ENCODE peak calls at places on chromosomes 7 and 10, in four cellular contexts. One of them, this sample, is unnamed.

GRCh38 chr7:96786998-96787395 is 77.4 kb upstream of the SEM1 start:
- DNase-seq in HCT116: no peak
- DNase-seq in hepatocyte: no peak
- DNase-seq in neural progenitor cell: peak; percentile 7
- DNase-seq in this sample: no peak

GRCh38 chr7:18206331-18206730 is 178.7 kb upstream of the PRPS1L1 start:
- DNase-seq in HCT116: no peak
- DNase-seq in hepatocyte: no peak
- DNase-seq in neural progenitor cell: no peak
- DNase-seq in this sample: no peak

GRCh38 chr10:105952153-105952552 is 1212.4 kb downstream of the SORCS1 start:
- DNase-seq in hepatocyte: peak; percentile 67
- DNase-seq in neural progenitor cell: peak; percentile 52
- DNase-seq in HCT116: no peak
- DNase-seq in this sample: peak; percentile 64

GRCh38 chr7:12607134-12607533 is 36.6 kb downstream of the SCIN start:
- DNase-seq in HCT116: no peak
- DNase-seq in hepatocyte: no peak
- DNase-seq in neural progenitor cell: no peak
- DNase-seq in this sample: no peak

GRCh38 chr7:1175967-1176851 is 16.2 kb upstream of the ZFAND2A start:
- DNase-seq in hepatocyte: peak; percentile 84
- DNase-seq in HCT116: peak; percentile 56
- DNase-seq in neural progenitor cell: peak; percentile 83
- DNase-seq in this sample: peak; percentile 40

GRCh38 chr10:124566222-124566888 is 104.7 kb downstream of the LHPP start:
- DNase-seq in neural progenitor cell: no peak
- DNase-seq in HCT116: no peak
- DNase-seq in hepatocyte: no peak
- DNase-seq in this sample: no peak

GRCh38 chr10:84294766-84295447 is 33.5 kb upstream of the CCSER2 start:
- DNase-seq in neural progenitor cell: no peak
- DNase-seq in hepatocyte: no peak
- DNase-seq in HCT116: no peak
- DNase-seq in this sample: no peak

GRCh38 chr7:105677803-105678583 is 96.7 kb upstream of the EFCAB10 start:
- DNase-seq in neural progenitor cell: no peak
- DNase-seq in hepatocyte: no peak
- DNase-seq in HCT116: no peak
- DNase-seq in this sample: no peak

GRCh38 chr10:48251525-48252353 is 22.8 kb downstream of the FRMPD2 start:
- DNase-seq in HCT116: no peak
- DNase-seq in hepatocyte: no peak
- DNase-seq in neural progenitor cell: no peak
- DNase-seq in this sample: peak; percentile 80

GRCh38 chr10:91758303-91759146 is 39.7 kb upstream of the TNKS2 start:
- DNase-seq in HCT116: peak; percentile 65
- DNase-seq in neural progenitor cell: peak; percentile 54
- DNase-seq in hepatocyte: peak; percentile 59
- DNase-seq in this sample: peak; percentile 48

GRCh38 chr10:71728218-71728737 is 8.7 kb upstream of the C10orf105 start:
- DNase-seq in hepatocyte: no peak
- DNase-seq in HCT116: no peak
- DNase-seq in neural progenitor cell: peak; percentile 64
- DNase-seq in this sample: no peak
- H3K4me3 ChIP-seq in hepatocyte: no peak overlapping the region
- H3K4me3 ChIP-seq in HCT116: no peak overlapping the region
- H3K4me3 ChIP-seq in neural progenitor cell: no peak overlapping the region
- H3K4me3 ChIP-seq in this sample: no peak overlapping the region

DNA sequence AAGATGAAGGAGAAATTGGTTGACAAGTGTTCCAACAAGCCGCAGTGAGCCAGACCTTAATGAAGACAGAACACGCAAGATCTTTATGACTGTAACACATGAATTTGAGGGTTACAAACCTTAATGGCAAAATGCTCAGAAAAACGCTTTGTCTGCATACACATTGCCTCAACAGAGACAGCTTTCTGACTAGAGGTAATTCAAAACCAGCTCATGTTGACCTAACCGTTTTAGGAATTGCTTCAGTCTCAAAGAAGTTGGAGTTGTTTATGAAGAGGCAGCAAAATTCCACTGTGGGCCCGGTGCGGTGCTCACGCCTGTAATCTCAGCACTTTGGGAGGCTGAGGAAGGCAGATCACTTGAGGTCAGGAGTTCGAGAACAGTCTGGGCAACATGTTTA is 2.2 kb upstream of the GTF2I start:
- DNase-seq in HCT116: no peak
- DNase-seq in hepatocyte: no peak
- DNase-seq in neural progenitor cell: no peak
- DNase-seq in this sample: no peak
- H3K4me2 ChIP-seq in HCT116: no peak overlapping the region
- H3K4me2 ChIP-seq in hepatocyte: peak overlapping the region; percentile 94
- H3K4me2 ChIP-seq in neural progenitor cell: peak overlapping the region; percentile 82
- H3K4me2 ChIP-seq in this sample: no peak overlapping the region

GRCh38 chr7:88757371-88757770 is 2.1 kb upstream of the ZNF804B start:
- DNase-seq in neural progenitor cell: no peak
- DNase-seq in HCT116: no peak
- DNase-seq in hepatocyte: no peak
- DNase-seq in this sample: no peak

GRCh38 chr7:88761779-88762178 is 2.3 kb downstream of the ZNF804B start:
- DNase-seq in hepatocyte: no peak
- DNase-seq in neural progenitor cell: no peak
- DNase-seq in HCT116: no peak
- DNase-seq in this sample: no peak

GRCh38 chr7:88759956-88760515 is 536 bp downstream of the ZNF804B start:
- DNase-seq in HCT116: no peak
- DNase-seq in hepatocyte: no peak
- DNase-seq in neural progenitor cell: no peak
- DNase-seq in this sample: no peak

GRCh38 chr7:88758355-88759215 is 915 bp upstream of the ZNF804B start:
- DNase-seq in neural progenitor cell: peak; percentile 71
- DNase-seq in hepatocyte: peak; percentile 49
- DNase-seq in HCT116: no peak
- DNase-seq in this sample: no peak

DNA sequence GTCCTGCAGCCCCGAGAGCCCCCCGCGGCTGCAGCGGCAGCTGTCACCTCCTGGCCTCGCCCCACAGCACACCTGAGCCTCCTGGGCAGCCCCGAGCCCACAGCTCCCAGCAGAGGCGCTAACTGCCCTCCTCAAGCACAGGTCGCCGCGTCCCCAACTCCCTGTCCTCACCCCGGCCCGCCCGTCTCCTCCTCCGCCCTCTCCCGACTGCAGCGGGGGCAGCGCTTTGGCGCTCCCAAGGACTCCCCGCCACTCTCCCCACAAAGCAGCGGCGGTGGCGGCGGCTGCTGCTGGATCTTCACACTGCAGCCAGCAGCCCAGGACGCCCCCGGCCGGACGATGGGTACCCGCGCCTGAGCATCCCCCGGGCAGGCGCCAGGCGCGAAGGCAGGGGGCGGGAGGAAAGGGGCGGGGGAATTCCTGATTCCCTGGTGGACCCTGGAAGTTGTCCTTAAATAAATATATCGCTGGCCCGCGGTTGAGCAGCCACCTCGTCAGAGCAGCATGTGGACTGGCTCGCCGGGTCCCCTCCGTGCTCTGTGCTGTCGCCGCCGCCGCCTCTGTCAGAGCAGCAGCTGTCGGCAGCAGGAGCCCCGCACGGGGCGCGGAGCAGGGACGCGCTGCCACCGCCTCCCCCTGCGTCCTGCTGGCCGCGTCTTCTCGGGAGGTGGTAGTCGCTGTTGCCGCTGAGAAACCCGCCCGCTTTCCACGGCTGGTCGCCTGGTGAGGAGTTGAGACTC is at the start of gene ZNF804B:
- DNase-seq in hepatocyte: peak; percentile 34
- DNase-seq in neural progenitor cell: peak; percentile 85
- DNase-seq in HCT116: no peak
- DNase-seq in this sample: no peak
- TF ChIP-seq EZH2 in hepatocyte: peak; percentile 55
- TF ChIP-seq EZH2 in neural progenitor cell: peak; percentile 60
- TF ChIP-seq EZH2 in HCT116: no peak
- TF ChIP-seq EZH2 in this sample: no peak

GRCh38 chr7:109449760-109450159 is 880.1 kb downstream of the DNAJB9 start:
- DNase-seq in hepatocyte: no peak
- DNase-seq in neural progenitor cell: no peak
- DNase-seq in HCT116: no peak
- DNase-seq in this sample: no peak
- H3K4me3 ChIP-seq in hepatocyte: no peak overlapping the region
- H3K4me3 ChIP-seq in neural progenitor cell: no peak overlapping the region
- H3K4me3 ChIP-seq in HCT116: no peak overlapping the region
- H3K4me3 ChIP-seq in this sample: no peak overlapping the region

GRCh38 chr10:6299234-6299633 is 96.5 kb downstream of the PFKFB3 start:
- DNase-seq in HCT116: peak; percentile 91
- DNase-seq in neural progenitor cell: no peak
- DNase-seq in hepatocyte: peak; percentile 89
- DNase-seq in this sample: peak; percentile 95
- H3K4me2 ChIP-seq in HCT116: peak overlapping the region; percentile 70
- H3K4me2 ChIP-seq in neural progenitor cell: no peak overlapping the region
- H3K4me2 ChIP-seq in hepatocyte: peak overlapping the region; percentile 15
- H3K4me2 ChIP-seq in this sample: peak overlapping the region; percentile 3

DNA sequence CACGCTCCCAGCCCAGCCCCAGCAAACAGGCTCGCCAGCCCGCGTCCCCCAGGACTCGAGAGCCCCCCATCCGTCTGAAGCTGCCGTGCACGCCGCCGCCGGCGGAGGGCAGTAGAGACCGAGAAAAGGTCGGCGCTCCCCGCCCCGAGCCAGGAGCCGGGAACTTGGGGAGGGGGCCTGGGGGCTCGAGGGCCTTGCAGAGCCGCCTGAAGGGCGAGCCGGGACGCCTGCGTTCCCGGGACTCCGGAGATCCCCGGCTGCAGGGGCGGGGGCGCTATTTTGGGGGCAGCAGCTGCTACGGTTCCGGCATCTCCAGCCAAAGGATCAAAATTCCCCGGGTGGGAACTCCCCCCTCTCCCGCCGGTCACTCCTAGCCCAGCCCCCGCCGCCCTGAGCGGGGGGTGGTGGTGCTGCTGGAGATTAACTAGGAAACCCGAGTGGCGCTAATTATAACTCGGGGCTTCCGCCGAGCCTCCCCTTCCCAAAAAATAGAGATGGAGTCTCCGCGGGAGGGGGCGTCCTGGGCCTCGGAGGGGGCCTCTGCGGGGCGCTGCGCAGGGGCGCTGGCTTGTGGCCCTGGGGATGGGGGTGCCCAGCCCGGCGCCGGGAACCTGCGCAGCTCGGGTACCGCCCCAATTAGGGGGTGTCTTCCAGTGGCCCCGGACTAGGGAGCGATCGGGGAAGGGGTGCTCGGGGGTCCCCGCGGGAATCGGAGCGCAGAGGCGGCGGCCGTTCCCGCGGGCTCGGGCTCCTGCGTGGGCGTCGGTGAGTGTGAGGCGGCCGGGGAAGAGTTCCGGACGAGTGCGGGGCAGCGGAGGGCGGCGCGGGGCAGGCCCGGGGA is 608 bp downstream of the ACHE start:
- DNase-seq in neural progenitor cell: peak; percentile 93
- DNase-seq in HCT116: no peak
- DNase-seq in hepatocyte: peak; percentile 81
- DNase-seq in this sample: no peak
- TF ChIP-seq EZH2 in neural progenitor cell: peak; percentile 95
- TF ChIP-seq EZH2 in HCT116: no peak
- TF ChIP-seq EZH2 in hepatocyte: no peak
- TF ChIP-seq EZH2 in this sample: peak; percentile 63

GRCh38 chr7:64887756-64888508 is 15.1 kb upstream of the ZNF273 start:
- DNase-seq in neural progenitor cell: peak; percentile 46
- DNase-seq in hepatocyte: no peak
- DNase-seq in HCT116: no peak
- DNase-seq in this sample: no peak
- H3K4me3 ChIP-seq in neural progenitor cell: peak overlapping the region; percentile 33
- H3K4me3 ChIP-seq in hepatocyte: no peak overlapping the region
- H3K4me3 ChIP-seq in HCT116: no peak overlapping the region
- H3K4me3 ChIP-seq in this sample: no peak overlapping the region

GRCh38 chr10:6617319-6618076 is 37.4 kb upstream of the PRKCQ start:
- DNase-seq in neural progenitor cell: no peak
- DNase-seq in hepatocyte: no peak
- DNase-seq in HCT116: no peak
- DNase-seq in this sample: no peak
- H3K4me2 ChIP-seq in neural progenitor cell: no peak overlapping the region
- H3K4me2 ChIP-seq in hepatocyte: no peak overlapping the region
- H3K4me2 ChIP-seq in HCT116: no peak overlapping the region
- H3K4me2 ChIP-seq in this sample: no peak overlapping the region

GRCh38 chr10:114041166-114041565 is 2.5 kb upstream of the ADRB1 start:
- DNase-seq in hepatocyte: no peak
- DNase-seq in HCT116: no peak
- DNase-seq in neural progenitor cell: no peak
- DNase-seq in this sample: no peak

GRCh38 chr10:114043532-114044250 is at the start of gene ADRB1:
- DNase-seq in hepatocyte: peak; percentile 76
- DNase-seq in HCT116: peak; percentile 53
- DNase-seq in neural progenitor cell: peak; percentile 87
- DNase-seq in this sample: peak; percentile 50

GRCh38 chr10:114045071-114045737 is 1.5 kb downstream of the ADRB1 start:
- DNase-seq in neural progenitor cell: peak; percentile 75
- DNase-seq in hepatocyte: peak; percentile 71
- DNase-seq in HCT116: no peak
- DNase-seq in this sample: no peak

GRCh38 chr10:114044251-114045070 is 795 bp downstream of the ADRB1 start:
- DNase-seq in HCT116: no peak
- DNase-seq in hepatocyte: peak; percentile 11
- DNase-seq in neural progenitor cell: peak; percentile 35
- DNase-seq in this sample: no peak

GRCh38 chr10:114042895-114043531 is 653 bp upstream of the ADRB1 start:
- DNase-seq in neural progenitor cell: peak; percentile 67
- DNase-seq in hepatocyte: peak; percentile 39
- DNase-seq in HCT116: peak; percentile 15
- DNase-seq in this sample: peak; percentile 37
- TF ChIP-seq EZH2 in neural progenitor cell: peak; percentile 86
- TF ChIP-seq EZH2 in hepatocyte: peak; percentile 38
- TF ChIP-seq EZH2 in HCT116: no peak
- TF ChIP-seq EZH2 in this sample: peak; percentile 84

GRCh38 chr7:80940539-80941205 is 21.8 kb upstream of the SEMA3C start:
- DNase-seq in hepatocyte: no peak
- DNase-seq in HCT116: no peak
- DNase-seq in neural progenitor cell: no peak
- DNase-seq in this sample: peak; percentile 77
- H3K4me3 ChIP-seq in hepatocyte: no peak overlapping the region
- H3K4me3 ChIP-seq in HCT116: no peak overlapping the region
- H3K4me3 ChIP-seq in neural progenitor cell: no peak overlapping the region
- H3K4me3 ChIP-seq in this sample: no peak overlapping the region